ENCODE peak calls at places on chromosome 7, in ten cellular contexts. P is T-cell, T is iris pigment epithelial cell, H is SJSA1, U is 8988T, J is globus pallidus, V is caudate nucleus, A is aorta, C is putamen, Y is NCI-H2171 treated with DMSO at 0.1 percent for 48 hours. Z is an unnamed sample.

GRCh38 chr7:64114791-64115190 is 69.6 kb downstream of the ZNF727 start:
- DNase-seq in Y (no peak), C (no peak), T (no peak), U (no peak), P (no peak), A (peak), J (no peak), V (no peak), H (no peak), Z (no peak)

GRCh38 chr7:105141068-105141467 is 127.1 kb downstream of the KMT2E start:
- DNase-seq in V (no peak), Y (peak), T (peak), C (peak), U (peak), A (no peak), H (no peak), J (peak), P (no peak), Z (no peak)

GRCh38 chr7:131900785-131901287 is 344.4 kb upstream of the PODXL start:
- DNase-seq in T (no peak), V (no peak), J (no peak), U (no peak), C (no peak), Y (no peak), A (no peak), H (peak), P (no peak), Z (no peak)

GRCh38 chr7:26101471-26102151 is 50.4 kb upstream of the NFE2L3 start:
- DNase-seq in H (no peak), P (no peak), A (no peak), C (no peak), J (no peak), U (no peak), Y (no peak), V (no peak), T (no peak), Z (no peak)

GRCh38 chr7:12630615-12630884 is 56.9 kb upstream of the ARL4A start:
- DNase-seq in A (no peak), U (no peak), H (no peak), T (no peak), V (no peak), C (no peak), P (no peak), Y (peak), J (no peak), Z (no peak)

GRCh38 chr7:42236266-42237161 is 495 bp downstream of the GLI3 start:
- DNase-seq in H (peak), P (no peak), T (peak), V (no peak), J (no peak), C (no peak), U (no peak), A (peak), Y (no peak), Z (no peak)

GRCh38 chr7:43758861-43759683 is 592 bp downstream of the BLVRA start:
- DNase-seq in C (peak), U (peak), J (peak), A (peak), P (peak), Y (peak), V (no peak), H (peak), T (peak), Z (no peak)

GRCh38 chr7:106858618-106859532 is 6.2 kb upstream of the PIK3CG start:
- DNase-seq in V (no peak), Y (peak), P (no peak), A (peak), U (no peak), H (peak), J (no peak), C (no peak), T (no peak), Z (no peak)

GRCh38 chr7:96315109-96315480 is 6.8 kb downstream of the SLC25A13 start:
- DNase-seq in T (no peak), U (no peak), H (no peak), A (no peak), J (no peak), C (no peak), V (no peak), P (no peak), Y (no peak), Z (no peak)

GRCh38 chr7:4129481-4130122 is 552.5 kb upstream of the FOXK1 start:
- DNase-seq in Y (no peak), A (peak), V (no peak), H (no peak), U (no peak), J (peak), P (no peak), T (no peak), C (no peak), Z (no peak)

GRCh38 chr7:78323118-78323517 is 524.5 kb downstream of the PHTF2 start:
- DNase-seq in Y (no peak), J (no peak), T (no peak), P (no peak), C (no peak), U (no peak), H (no peak), V (no peak), A (no peak), Z (peak)

GRCh38 chr7:131202451-131202850 is 125.2 kb upstream of the MKLN1 start:
- DNase-seq in A (no peak), J (no peak), Y (no peak), C (no peak), U (no peak), T (no peak), V (no peak), H (no peak), P (no peak), Z (no peak)

GRCh38 chr7:98283127-98283886 is 1.8 kb downstream of the BRI3 start:
- DNase-seq in A (no peak), Y (no peak), P (no peak), V (no peak), T (peak), U (no peak), H (no peak), C (no peak), J (peak), Z (no peak)

GRCh38 chr7:18087687-18088078 is 60.0 kb upstream of the PRPS1L1 start:
- DNase-seq in T (no peak), H (no peak), A (no peak), P (no peak), U (peak), V (no peak), J (no peak), Y (peak), C (no peak), Z (no peak)

GRCh38 chr7:27605689-27606269 is 56.9 kb downstream of the HIBADH start:
- DNase-seq in U (no peak), H (no peak), Y (peak), V (no peak), T (peak), P (no peak), J (no peak), C (no peak), A (no peak), Z (no peak)

GRCh38 chr7:1646957-1647891 is 22.9 kb upstream of the ELFN1 start:
- DNase-seq in Y (peak), A (peak), T (no peak), H (no peak), J (no peak), U (no peak), V (no peak), P (no peak), C (no peak), Z (no peak)

GRCh38 chr7:124201768-124202349 is 169.0 kb upstream of the TMEM229A start:
- DNase-seq in T (peak), Y (no peak), J (peak), A (no peak), C (no peak), P (no peak), V (no peak), H (no peak), U (no peak), Z (no peak)

GRCh38 chr7:155862516-155863257 is 50.4 kb upstream of the SHH start:
- DNase-seq in C (no peak), A (no peak), Y (no peak), P (no peak), V (no peak), T (no peak), U (no peak), H (peak), J (no peak), Z (no peak)

GRCh38 chr7:33904680-33905388 is 505 bp upstream of the BMPER start:
- DNase-seq in A (peak), V (no peak), H (peak), P (no peak), Y (peak), U (peak), C (peak), J (peak), T (peak), Z (no peak)

GRCh38 chr7:2750054-2750453 is 62.1 kb downstream of the AMZ1 start:
- DNase-seq in H (no peak), P (no peak), U (no peak), J (no peak), T (no peak), C (no peak), Y (no peak), V (no peak), A (no peak), Z (no peak)

GRCh38 chr7:1237704-1238255 is 5.1 kb downstream of the UNCX start:
- DNase-seq in V (no peak), C (no peak), Y (no peak), T (no peak), U (no peak), A (no peak), J (no peak), H (no peak), P (no peak), Z (no peak)

GRCh38 chr7:83649701-83650100 is 762 bp upstream of the SEMA3E start:
- DNase-seq in P (no peak), T (no peak), J (no peak), C (no peak), Y (no peak), A (no peak), H (no peak), U (no peak), V (no peak), Z (no peak)